ENCODE peak calls at places on chromosomes 7 and 10, in eight cellular contexts. One of them, this sample, is unnamed.

GRCh38 chr10:71974489-71975011 is 10.4 kb downstream of the CHST3 start:
- DNase-seq in astrocyte of the spinal cord: peak; percentile 59
- DNase-seq in right cardiac atrium: peak; percentile 80
- DNase-seq in ecto neural progenitor cell: no peak
- DNase-seq in activated naive CD4-positive, alpha-beta T cell treated with Interleukin-2 at 50 U/mL for 16 hours: peak; percentile 52
- DNase-seq in stimulated activated CD4-positive, alpha-beta T cell treated with anti-CD3 and anti-CD28 coated beads, Interleukin-2, amount 100 ng/mL, for 24 hours: peak; percentile 55
- DNase-seq in cardiac septum: no peak
- DNase-seq in T-helper 1 cell: peak; percentile 11
- DNase-seq in this sample: peak; percentile 78

GRCh38 chr10:124221356-124222297 is 128.2 kb upstream of the CHST15 start:
- DNase-seq in ecto neural progenitor cell: no peak
- DNase-seq in astrocyte of the spinal cord: peak; percentile 73
- DNase-seq in cardiac septum: no peak
- DNase-seq in activated naive CD4-positive, alpha-beta T cell treated with Interleukin-2 at 50 U/mL for 16 hours: no peak
- DNase-seq in right cardiac atrium: no peak
- DNase-seq in stimulated activated CD4-positive, alpha-beta T cell treated with anti-CD3 and anti-CD28 coated beads, Interleukin-2, amount 100 ng/mL, for 24 hours: no peak
- DNase-seq in T-helper 1 cell: no peak
- DNase-seq in this sample: peak; percentile 40

GRCh38 chr10:68876246-68876918 is 24.7 kb upstream of the DDX50 start:
- DNase-seq in astrocyte of the spinal cord: no peak
- DNase-seq in activated naive CD4-positive, alpha-beta T cell treated with Interleukin-2 at 50 U/mL for 16 hours: no peak
- DNase-seq in right cardiac atrium: no peak
- DNase-seq in stimulated activated CD4-positive, alpha-beta T cell treated with anti-CD3 and anti-CD28 coated beads, Interleukin-2, amount 100 ng/mL, for 24 hours: no peak
- DNase-seq in T-helper 1 cell: no peak
- DNase-seq in cardiac septum: no peak
- DNase-seq in ecto neural progenitor cell: no peak
- DNase-seq in this sample: no peak

GRCh38 chr10:31605846-31606543 is 287.0 kb downstream of the ZEB1 start:
- DNase-seq in activated naive CD4-positive, alpha-beta T cell treated with Interleukin-2 at 50 U/mL for 16 hours: no peak
- DNase-seq in ecto neural progenitor cell: no peak
- DNase-seq in right cardiac atrium: no peak
- DNase-seq in T-helper 1 cell: no peak
- DNase-seq in stimulated activated CD4-positive, alpha-beta T cell treated with anti-CD3 and anti-CD28 coated beads, Interleukin-2, amount 100 ng/mL, for 24 hours: no peak
- DNase-seq in astrocyte of the spinal cord: no peak
- DNase-seq in cardiac septum: no peak
- DNase-seq in this sample: no peak

GRCh38 chr7:94701555-94701973 is 45.6 kb upstream of the SGCE start:
- DNase-seq in stimulated activated CD4-positive, alpha-beta T cell treated with anti-CD3 and anti-CD28 coated beads, Interleukin-2, amount 100 ng/mL, for 24 hours: no peak
- DNase-seq in ecto neural progenitor cell: no peak
- DNase-seq in activated naive CD4-positive, alpha-beta T cell treated with Interleukin-2 at 50 U/mL for 16 hours: no peak
- DNase-seq in right cardiac atrium: no peak
- DNase-seq in T-helper 1 cell: no peak
- DNase-seq in cardiac septum: no peak
- DNase-seq in astrocyte of the spinal cord: peak; percentile 84
- DNase-seq in this sample: peak; percentile 24

GRCh38 chr7:99235925-99236324 is 28.0 kb upstream of the KPNA7 start:
- DNase-seq in T-helper 1 cell: no peak
- DNase-seq in ecto neural progenitor cell: no peak
- DNase-seq in astrocyte of the spinal cord: no peak
- DNase-seq in stimulated activated CD4-positive, alpha-beta T cell treated with anti-CD3 and anti-CD28 coated beads, Interleukin-2, amount 100 ng/mL, for 24 hours: no peak
- DNase-seq in activated naive CD4-positive, alpha-beta T cell treated with Interleukin-2 at 50 U/mL for 16 hours: no peak
- DNase-seq in cardiac septum: no peak
- DNase-seq in right cardiac atrium: no peak
- DNase-seq in this sample: peak; percentile 54

GRCh38 chr10:73495226-73495883 is 469 bp downstream of the PPP3CB start:
- DNase-seq in T-helper 1 cell: peak; percentile 95
- DNase-seq in activated naive CD4-positive, alpha-beta T cell treated with Interleukin-2 at 50 U/mL for 16 hours: peak; percentile 91
- DNase-seq in cardiac septum: peak; percentile 96
- DNase-seq in stimulated activated CD4-positive, alpha-beta T cell treated with anti-CD3 and anti-CD28 coated beads, Interleukin-2, amount 100 ng/mL, for 24 hours: peak; percentile 87
- DNase-seq in ecto neural progenitor cell: peak; percentile 90
- DNase-seq in right cardiac atrium: peak; percentile 96
- DNase-seq in astrocyte of the spinal cord: peak; percentile 90
- DNase-seq in this sample: peak; percentile 89

GRCh38 chr10:74500026-74500704 is 326.2 kb upstream of the KAT6B start:
- DNase-seq in right cardiac atrium: no peak
- DNase-seq in astrocyte of the spinal cord: no peak
- DNase-seq in ecto neural progenitor cell: no peak
- DNase-seq in stimulated activated CD4-positive, alpha-beta T cell treated with anti-CD3 and anti-CD28 coated beads, Interleukin-2, amount 100 ng/mL, for 24 hours: no peak
- DNase-seq in cardiac septum: no peak
- DNase-seq in T-helper 1 cell: no peak
- DNase-seq in activated naive CD4-positive, alpha-beta T cell treated with Interleukin-2 at 50 U/mL for 16 hours: no peak
- DNase-seq in this sample: no peak

GRCh38 chr10:44300666-44301649 is 83.9 kb downstream of the CXCL12 start:
- DNase-seq in right cardiac atrium: no peak
- DNase-seq in ecto neural progenitor cell: no peak
- DNase-seq in activated naive CD4-positive, alpha-beta T cell treated with Interleukin-2 at 50 U/mL for 16 hours: no peak
- DNase-seq in T-helper 1 cell: peak; percentile 45
- DNase-seq in stimulated activated CD4-positive, alpha-beta T cell treated with anti-CD3 and anti-CD28 coated beads, Interleukin-2, amount 100 ng/mL, for 24 hours: no peak
- DNase-seq in cardiac septum: no peak
- DNase-seq in astrocyte of the spinal cord: peak; percentile 93
- DNase-seq in this sample: peak; percentile 97

GRCh38 chr7:148286150-148286549 is 304.4 kb upstream of the C7orf33 start:
- DNase-seq in stimulated activated CD4-positive, alpha-beta T cell treated with anti-CD3 and anti-CD28 coated beads, Interleukin-2, amount 100 ng/mL, for 24 hours: no peak
- DNase-seq in cardiac septum: no peak
- DNase-seq in astrocyte of the spinal cord: peak; percentile 10
- DNase-seq in ecto neural progenitor cell: no peak
- DNase-seq in right cardiac atrium: no peak
- DNase-seq in activated naive CD4-positive, alpha-beta T cell treated with Interleukin-2 at 50 U/mL for 16 hours: no peak
- DNase-seq in T-helper 1 cell: no peak
- DNase-seq in this sample: peak; percentile 50

GRCh38 chr7:134695321-134695860 is 48.7 kb downstream of the BPGM start:
- DNase-seq in astrocyte of the spinal cord: peak; percentile 76
- DNase-seq in right cardiac atrium: no peak
- DNase-seq in ecto neural progenitor cell: no peak
- DNase-seq in cardiac septum: no peak
- DNase-seq in activated naive CD4-positive, alpha-beta T cell treated with Interleukin-2 at 50 U/mL for 16 hours: no peak
- DNase-seq in stimulated activated CD4-positive, alpha-beta T cell treated with anti-CD3 and anti-CD28 coated beads, Interleukin-2, amount 100 ng/mL, for 24 hours: no peak
- DNase-seq in T-helper 1 cell: no peak
- DNase-seq in this sample: no peak

GRCh38 chr10:79929409-79929904 is 19.4 kb downstream of the SFTPD start:
- DNase-seq in astrocyte of the spinal cord: peak; percentile 61
- DNase-seq in cardiac septum: peak; percentile 91
- DNase-seq in right cardiac atrium: peak; percentile 91
- DNase-seq in stimulated activated CD4-positive, alpha-beta T cell treated with anti-CD3 and anti-CD28 coated beads, Interleukin-2, amount 100 ng/mL, for 24 hours: peak; percentile 81
- DNase-seq in ecto neural progenitor cell: peak; percentile 84
- DNase-seq in T-helper 1 cell: peak; percentile 68
- DNase-seq in activated naive CD4-positive, alpha-beta T cell treated with Interleukin-2 at 50 U/mL for 16 hours: peak; percentile 77
- DNase-seq in this sample: peak; percentile 81

GRCh38 chr10:86251426-86251825 is 115.2 kb downstream of the GRID1 start:
- DNase-seq in ecto neural progenitor cell: no peak
- DNase-seq in astrocyte of the spinal cord: no peak
- DNase-seq in stimulated activated CD4-positive, alpha-beta T cell treated with anti-CD3 and anti-CD28 coated beads, Interleukin-2, amount 100 ng/mL, for 24 hours: no peak
- DNase-seq in right cardiac atrium: no peak
- DNase-seq in cardiac septum: peak; percentile 66
- DNase-seq in activated naive CD4-positive, alpha-beta T cell treated with Interleukin-2 at 50 U/mL for 16 hours: no peak
- DNase-seq in T-helper 1 cell: no peak
- DNase-seq in this sample: no peak

GRCh38 chr7:144738708-144739314 is 97.0 kb downstream of the TPK1 start:
- DNase-seq in astrocyte of the spinal cord: peak; percentile 31
- DNase-seq in cardiac septum: no peak
- DNase-seq in ecto neural progenitor cell: no peak
- DNase-seq in stimulated activated CD4-positive, alpha-beta T cell treated with anti-CD3 and anti-CD28 coated beads, Interleukin-2, amount 100 ng/mL, for 24 hours: no peak
- DNase-seq in T-helper 1 cell: peak; percentile 43
- DNase-seq in right cardiac atrium: no peak
- DNase-seq in activated naive CD4-positive, alpha-beta T cell treated with Interleukin-2 at 50 U/mL for 16 hours: peak; percentile 4
- DNase-seq in this sample: peak; percentile 36

GRCh38 chr7:156942708-156943090 is 6.8 kb upstream of the NOM1 start:
- DNase-seq in stimulated activated CD4-positive, alpha-beta T cell treated with anti-CD3 and anti-CD28 coated beads, Interleukin-2, amount 100 ng/mL, for 24 hours: no peak
- DNase-seq in T-helper 1 cell: no peak
- DNase-seq in activated naive CD4-positive, alpha-beta T cell treated with Interleukin-2 at 50 U/mL for 16 hours: no peak
- DNase-seq in astrocyte of the spinal cord: no peak
- DNase-seq in ecto neural progenitor cell: no peak
- DNase-seq in right cardiac atrium: no peak
- DNase-seq in cardiac septum: no peak
- DNase-seq in this sample: no peak

GRCh38 chr7:115004121-115004520 is 82.2 kb downstream of the MDFIC start:
- DNase-seq in T-helper 1 cell: no peak
- DNase-seq in stimulated activated CD4-positive, alpha-beta T cell treated with anti-CD3 and anti-CD28 coated beads, Interleukin-2, amount 100 ng/mL, for 24 hours: no peak
- DNase-seq in activated naive CD4-positive, alpha-beta T cell treated with Interleukin-2 at 50 U/mL for 16 hours: no peak
- DNase-seq in ecto neural progenitor cell: no peak
- DNase-seq in cardiac septum: no peak
- DNase-seq in astrocyte of the spinal cord: no peak
- DNase-seq in right cardiac atrium: no peak
- DNase-seq in this sample: peak; percentile 67

GRCh38 chr10:64873959-64874358 is 1352.8 kb downstream of the REEP3 start:
- DNase-seq in astrocyte of the spinal cord: peak; percentile 5
- DNase-seq in ecto neural progenitor cell: no peak
- DNase-seq in activated naive CD4-positive, alpha-beta T cell treated with Interleukin-2 at 50 U/mL for 16 hours: no peak
- DNase-seq in right cardiac atrium: no peak
- DNase-seq in stimulated activated CD4-positive, alpha-beta T cell treated with anti-CD3 and anti-CD28 coated beads, Interleukin-2, amount 100 ng/mL, for 24 hours: no peak
- DNase-seq in T-helper 1 cell: no peak
- DNase-seq in cardiac septum: no peak
- DNase-seq in this sample: no peak

GRCh38 chr10:118900617-118901016 is 128.9 kb upstream of the NANOS1 start:
- DNase-seq in astrocyte of the spinal cord: no peak
- DNase-seq in T-helper 1 cell: no peak
- DNase-seq in right cardiac atrium: no peak
- DNase-seq in cardiac septum: no peak
- DNase-seq in stimulated activated CD4-positive, alpha-beta T cell treated with anti-CD3 and anti-CD28 coated beads, Interleukin-2, amount 100 ng/mL, for 24 hours: no peak
- DNase-seq in ecto neural progenitor cell: no peak
- DNase-seq in activated naive CD4-positive, alpha-beta T cell treated with Interleukin-2 at 50 U/mL for 16 hours: no peak
- DNase-seq in this sample: no peak

GRCh38 chr10:115989621-115990020 is 283.4 kb downstream of the GFRA1 start:
- DNase-seq in activated naive CD4-positive, alpha-beta T cell treated with Interleukin-2 at 50 U/mL for 16 hours: no peak
- DNase-seq in cardiac septum: no peak
- DNase-seq in T-helper 1 cell: no peak
- DNase-seq in stimulated activated CD4-positive, alpha-beta T cell treated with anti-CD3 and anti-CD28 coated beads, Interleukin-2, amount 100 ng/mL, for 24 hours: no peak
- DNase-seq in right cardiac atrium: no peak
- DNase-seq in ecto neural progenitor cell: peak; percentile 6
- DNase-seq in astrocyte of the spinal cord: peak; percentile 30
- DNase-seq in this sample: no peak

GRCh38 chr7:82234457-82235049 is 209.0 kb downstream of the CACNA2D1 start:
- DNase-seq in T-helper 1 cell: no peak
- DNase-seq in ecto neural progenitor cell: no peak
- DNase-seq in cardiac septum: no peak
- DNase-seq in right cardiac atrium: no peak
- DNase-seq in activated naive CD4-positive, alpha-beta T cell treated with Interleukin-2 at 50 U/mL for 16 hours: no peak
- DNase-seq in astrocyte of the spinal cord: peak; percentile 59
- DNase-seq in stimulated activated CD4-positive, alpha-beta T cell treated with anti-CD3 and anti-CD28 coated beads, Interleukin-2, amount 100 ng/mL, for 24 hours: no peak
- DNase-seq in this sample: peak; percentile 23

GRCh38 chr7:100612730-100613446 is 548 bp downstream of the MOSPD3 start:
- DNase-seq in right cardiac atrium: no peak
- DNase-seq in cardiac septum: no peak
- DNase-seq in astrocyte of the spinal cord: peak; percentile 5
- DNase-seq in stimulated activated CD4-positive, alpha-beta T cell treated with anti-CD3 and anti-CD28 coated beads, Interleukin-2, amount 100 ng/mL, for 24 hours: no peak
- DNase-seq in ecto neural progenitor cell: no peak
- DNase-seq in T-helper 1 cell: no peak
- DNase-seq in activated naive CD4-positive, alpha-beta T cell treated with Interleukin-2 at 50 U/mL for 16 hours: no peak
- DNase-seq in this sample: no peak

GRCh38 chr7:116499168-116500070 is at the start of gene CAV2:
- DNase-seq in right cardiac atrium: peak; percentile 92
- DNase-seq in cardiac septum: peak; percentile 86
- DNase-seq in T-helper 1 cell: no peak
- DNase-seq in stimulated activated CD4-positive, alpha-beta T cell treated with anti-CD3 and anti-CD28 coated beads, Interleukin-2, amount 100 ng/mL, for 24 hours: no peak
- DNase-seq in activated naive CD4-positive, alpha-beta T cell treated with Interleukin-2 at 50 U/mL for 16 hours: peak; percentile 18
- DNase-seq in astrocyte of the spinal cord: peak; percentile 50
- DNase-seq in ecto neural progenitor cell: peak; percentile 66
- DNase-seq in this sample: peak; percentile 89

GRCh38 chr7:157609932-157610640 is 273.3 kb downstream of the DNAJB6 start:
- DNase-seq in T-helper 1 cell: no peak
- DNase-seq in right cardiac atrium: no peak
- DNase-seq in activated naive CD4-positive, alpha-beta T cell treated with Interleukin-2 at 50 U/mL for 16 hours: no peak
- DNase-seq in cardiac septum: peak; percentile 66
- DNase-seq in astrocyte of the spinal cord: no peak
- DNase-seq in stimulated activated CD4-positive, alpha-beta T cell treated with anti-CD3 and anti-CD28 coated beads, Interleukin-2, amount 100 ng/mL, for 24 hours: no peak
- DNase-seq in ecto neural progenitor cell: no peak
- DNase-seq in this sample: no peak

GRCh38 chr7:152329469-152329868 is 106.3 kb downstream of the KMT2C start:
- DNase-seq in stimulated activated CD4-positive, alpha-beta T cell treated with anti-CD3 and anti-CD28 coated beads, Interleukin-2, amount 100 ng/mL, for 24 hours: no peak
- DNase-seq in cardiac septum: no peak
- DNase-seq in T-helper 1 cell: no peak
- DNase-seq in activated naive CD4-positive, alpha-beta T cell treated with Interleukin-2 at 50 U/mL for 16 hours: no peak
- DNase-seq in right cardiac atrium: no peak
- DNase-seq in ecto neural progenitor cell: no peak
- DNase-seq in astrocyte of the spinal cord: no peak
- DNase-seq in this sample: no peak

GRCh38 chr7:27161721-27162547 is 3.4 kb downstream of the HOXA9 start:
- DNase-seq in astrocyte of the spinal cord: no peak
- DNase-seq in cardiac septum: peak; percentile 44
- DNase-seq in stimulated activated CD4-positive, alpha-beta T cell treated with anti-CD3 and anti-CD28 coated beads, Interleukin-2, amount 100 ng/mL, for 24 hours: no peak
- DNase-seq in ecto neural progenitor cell: no peak
- DNase-seq in activated naive CD4-positive, alpha-beta T cell treated with Interleukin-2 at 50 U/mL for 16 hours: no peak
- DNase-seq in right cardiac atrium: peak; percentile 61
- DNase-seq in T-helper 1 cell: no peak
- DNase-seq in this sample: no peak

GRCh38 chr7:55477781-55478374 is 94.4 kb downstream of the VOPP1 start:
- DNase-seq in T-helper 1 cell: no peak
- DNase-seq in right cardiac atrium: no peak
- DNase-seq in astrocyte of the spinal cord: peak; percentile 95
- DNase-seq in stimulated activated CD4-positive, alpha-beta T cell treated with anti-CD3 and anti-CD28 coated beads, Interleukin-2, amount 100 ng/mL, for 24 hours: no peak
- DNase-seq in cardiac septum: peak; percentile 70
- DNase-seq in ecto neural progenitor cell: no peak
- DNase-seq in activated naive CD4-positive, alpha-beta T cell treated with Interleukin-2 at 50 U/mL for 16 hours: no peak
- DNase-seq in this sample: peak; percentile 96

GRCh38 chr7:23055582-23056178 is 41.8 kb upstream of the HYCC1 start:
- DNase-seq in cardiac septum: no peak
- DNase-seq in astrocyte of the spinal cord: peak; percentile 71
- DNase-seq in T-helper 1 cell: peak; percentile 75
- DNase-seq in ecto neural progenitor cell: no peak
- DNase-seq in activated naive CD4-positive, alpha-beta T cell treated with Interleukin-2 at 50 U/mL for 16 hours: peak; percentile 56
- DNase-seq in stimulated activated CD4-positive, alpha-beta T cell treated with anti-CD3 and anti-CD28 coated beads, Interleukin-2, amount 100 ng/mL, for 24 hours: peak; percentile 58
- DNase-seq in right cardiac atrium: no peak
- DNase-seq in this sample: peak; percentile 76